ENCODE peak calls at places on chromosomes 5 and 9, in six cellular contexts. H is naive thymus-derived CD4-positive, alpha-beta T cell; V is SJSA1; Z is heart right ventricle; Y is IMR-90; J is aorta. O is an unnamed sample.

GRCh38 chr5:147234098-147234824 is 565 bp upstream of the STK32A start:
- DNase-seq in J (peak; percentile 46), Z (no peak), Y (no peak), V (no peak), H (no peak), O (no peak)

GRCh38 chr9:132162764-132163456 is 1.1 kb downstream of the NTNG2 start:
- DNase-seq in Z (no peak), Y (no peak), H (no peak), V (no peak), J (no peak), O (no peak)

GRCh38 chr5:61322738-61323429 is 9.2 kb upstream of the ZSWIM6 start:
- DNase-seq in Y (peak; percentile 66), J (no peak), V (no peak), Z (no peak), H (no peak), O (no peak)

GRCh38 chr9:88011005-88011766 is 36.9 kb upstream of the CDK20 start:
- DNase-seq in J (no peak), H (no peak), V (no peak), Y (peak; percentile 15), Z (no peak), O (no peak)

GRCh38 chr5:121429761-121430160 is 421.9 kb upstream of the FTMT start:
- DNase-seq in Y (no peak), Z (no peak), V (no peak), J (no peak), H (no peak), O (no peak)

GRCh38 chr5:148554621-148555020 is 99.7 kb downstream of the HTR4 start:
- DNase-seq in V (no peak), Y (no peak), H (no peak), Z (no peak), J (no peak), O (no peak)

GRCh38 chr5:106451998-106452397 is 1218.7 kb downstream of the EFNA5 start:
- DNase-seq in Y (no peak), J (no peak), V (no peak), H (no peak), Z (no peak), O (no peak)

GRCh38 chr5:31921852-31922305 is 252.2 kb downstream of the GOLPH3 start:
- DNase-seq in J (no peak), Z (no peak), H (no peak), Y (peak; percentile 49), V (no peak), O (peak; percentile 39)

GRCh38 chr9:121463026-121463827 is 36.4 kb downstream of the GGTA1 start:
- DNase-seq in V (no peak), Y (peak; percentile 18), J (peak; percentile 77), Z (peak; percentile 73), H (no peak), O (peak; percentile 55)

GRCh38 chr5:17444496-17444895 is 53.5 kb upstream of the TAF11L2 start:
- DNase-seq in V (no peak), Y (peak; percentile 44), J (no peak), H (no peak), Z (no peak), O (no peak)

GRCh38 chr9:37602817-37603216 is 10.4 kb upstream of the TOMM5 start:
- DNase-seq in V (no peak), J (no peak), Y (no peak), Z (no peak), H (no peak), O (no peak)

GRCh38 chr5:1745190-1745805 is 54.3 kb downstream of the MRPL36 start:
- DNase-seq in Z (no peak), H (no peak), J (peak; percentile 20), Y (no peak), V (peak; percentile 45), O (no peak)

GRCh38 chr9:136486823-136487620 is 4.2 kb upstream of the SEC16A start:
- DNase-seq in H (no peak), Z (no peak), Y (no peak), V (no peak), J (no peak), O (no peak)

GRCh38 chr9:119435066-119435465 is 65.8 kb upstream of the BRINP1 start:
- DNase-seq in J (no peak), Y (no peak), Z (no peak), H (no peak), V (no peak), O (no peak)

GRCh38 chr9:126411948-126412284 is 85.3 kb downstream of the MVB12B start:
- DNase-seq in Z (no peak), Y (no peak), V (no peak), H (no peak), J (no peak), O (no peak)

GRCh38 chr9:23555849-23556248 is 270.2 kb downstream of the ELAVL2 start:
- DNase-seq in V (no peak), H (no peak), J (no peak), Y (no peak), Z (no peak), O (no peak)

GRCh38 chr9:127065592-127065991 is 56.8 kb downstream of the ANGPTL2 start:
- DNase-seq in Y (peak; percentile 96), H (no peak), Z (no peak), J (no peak), V (no peak), O (no peak)

GRCh38 chr5:62005551-62005950 is 300.5 kb upstream of the KIF2A start:
- DNase-seq in Y (no peak), H (no peak), J (no peak), V (no peak), Z (no peak), O (no peak)

GRCh38 chr9:129136446-129137049 is 25.3 kb downstream of the PTPA start:
- DNase-seq in Z (no peak), J (no peak), H (no peak), Y (no peak), V (no peak), O (no peak)

GRCh38 chr9:129131300-129132145 is 20.3 kb downstream of the PTPA start:
- DNase-seq in V (peak; percentile 65), J (peak; percentile 84), Y (peak; percentile 55), H (peak; percentile 86), Z (peak; percentile 81), O (peak; percentile 91)

GRCh38 chr9:129130791-129131190 is 19.6 kb downstream of the PTPA start:
- DNase-seq in Y (no peak), J (no peak), V (no peak), H (no peak), Z (no peak), O (no peak)

GRCh38 chr9:129135476-129135875 is 24.3 kb downstream of the PTPA start:
- DNase-seq in J (no peak), Y (no peak), Z (no peak), V (no peak), H (no peak), O (no peak)

GRCh38 chr9:129133067-129133466 is 21.9 kb downstream of the PTPA start:
- DNase-seq in V (no peak), H (no peak), Y (no peak), J (no peak), Z (no peak), O (no peak)
- H3K36me3 ChIP-seq in V (peaks cover 59% of the 10 kb centered on the region), H (no peaks in the 10 kb centered on the region), Y (peaks cover 32% of the 10 kb centered on the region), J (no peaks in the 10 kb centered on the region), Z (peaks cover 13% of the 10 kb centered on the region), O (peaks cover 55% of the 10 kb centered on the region)

GRCh38 chr9:109251776-109252106 is 69.1 kb downstream of the EPB41L4B start:
- DNase-seq in Z (no peak), J (no peak), V (no peak), H (no peak), Y (no peak), O (peak; percentile 27)
- H3K27ac ChIP-seq in Z (no peak overlapping the region), J (no peak overlapping the region), V (peak overlapping the region; percentile 84), H (no peak overlapping the region), Y (peak overlapping the region; percentile 61), O (peak overlapping the region; percentile 64)

GRCh38 chr9:128627906-128628305 is 28.7 kb downstream of the DYNC2I2 start:
- DNase-seq in Z (no peak), H (no peak), J (peak; percentile 35), V (no peak), Y (no peak), O (no peak)
- H3K36me3 ChIP-seq in Z (peaks cover 98% of the 10 kb centered on the region), H (peaks cover 34% of the 10 kb centered on the region), J (no peaks in the 10 kb centered on the region), V (peaks cover 96% of the 10 kb centered on the region), Y (peaks cover 89% of the 10 kb centered on the region), O (peaks cover 100% of the 10 kb centered on the region)

DNA sequence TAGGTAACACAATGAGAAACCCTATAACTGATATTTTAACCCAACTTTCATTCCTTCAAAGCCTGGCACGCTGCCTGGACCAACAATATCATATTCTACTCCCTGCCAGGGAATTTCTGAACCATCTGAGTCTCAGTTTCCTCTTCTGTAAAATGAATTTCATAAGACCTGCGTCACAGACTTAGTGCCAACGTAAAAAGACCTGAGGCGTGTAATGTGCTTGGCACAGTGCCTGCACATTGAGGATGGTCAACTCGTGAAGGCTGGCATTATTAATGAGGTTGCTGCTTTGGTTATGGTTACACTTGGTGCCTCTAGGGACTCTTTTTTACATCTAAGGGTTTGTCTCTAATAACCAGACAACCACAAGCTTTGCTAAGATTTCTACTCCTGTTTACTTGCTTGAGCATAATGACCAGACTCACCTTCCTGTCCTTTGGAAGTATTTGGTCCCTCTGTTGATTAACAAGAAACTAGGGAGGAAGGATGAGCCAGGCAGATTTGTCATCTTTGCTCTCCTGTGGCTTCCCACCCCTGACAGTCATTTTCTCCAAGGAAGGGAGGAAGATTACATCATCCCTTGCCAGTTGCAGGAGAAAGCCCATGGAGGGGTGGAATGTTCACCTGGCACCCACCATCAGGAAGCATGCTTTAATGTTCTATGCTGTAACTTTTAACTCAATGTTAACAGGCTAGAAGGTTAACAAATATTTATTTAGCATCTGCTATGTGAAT is 79.0 kb downstream of the PAPPA start:
- DNase-seq in H (no peak), J (no peak), V (no peak), Z (no peak), Y (peak; percentile 38), O (no peak)
- H3K27ac ChIP-seq in H (no peak overlapping the region), J (no peak overlapping the region), V (peak overlapping the region; percentile 75), Z (no peak overlapping the region), Y (peak overlapping the region; percentile 17), O (no peak overlapping the region)

GRCh38 chr9:89313842-89314241 is 2.8 kb downstream of the CKS2 start:
- DNase-seq in V (no peak), Z (no peak), H (no peak), J (no peak), Y (peak; percentile 46), O (no peak)
- H3K36me3 ChIP-seq in V (peaks cover 70% of the 10 kb centered on the region), Z (no peaks in the 10 kb centered on the region), H (no peaks in the 10 kb centered on the region), J (no peaks in the 10 kb centered on the region), Y (peaks cover 6% of the 10 kb centered on the region), O (no peaks in the 10 kb centered on the region)